ENCODE peak calls at places on chromosomes 16 and 17, in ten cellular contexts. One of them, this sample, is unnamed.

GRCh38 chr17:63275968-63276349 is 170.1 kb downstream of the CYB561 start:
- DNase-seq in H7: no peak
- DNase-seq in effector memory CD4-positive, alpha-beta T cell: no peak
- DNase-seq in fibroblast of lung: peak; percentile 48
- DNase-seq in colonic mucosa: no peak
- DNase-seq in mesendoderm: no peak
- DNase-seq in posterior cingulate gyrus: no peak
- DNase-seq in M059J: peak; percentile 16
- DNase-seq in dermis microvascular lymphatic vessel endothelial cell: no peak
- DNase-seq in T-helper 1 cell: no peak
- DNase-seq in this sample: no peak

GRCh38 chr16:54282202-54282922 is 4.2 kb downstream of the IRX3 start:
- DNase-seq in H7: peak; percentile 94
- DNase-seq in effector memory CD4-positive, alpha-beta T cell: no peak
- DNase-seq in fibroblast of lung: no peak
- DNase-seq in colonic mucosa: peak; percentile 53
- DNase-seq in mesendoderm: peak; percentile 71
- DNase-seq in posterior cingulate gyrus: peak; percentile 48
- DNase-seq in M059J: no peak
- DNase-seq in dermis microvascular lymphatic vessel endothelial cell: no peak
- DNase-seq in T-helper 1 cell: no peak
- DNase-seq in this sample: peak; percentile 65

GRCh38 chr17:79840204-79840988 is 1.2 kb upstream of the CBX4 start:
- DNase-seq in H7: peak; percentile 81
- DNase-seq in effector memory CD4-positive, alpha-beta T cell: no peak
- DNase-seq in fibroblast of lung: peak; percentile 66
- DNase-seq in colonic mucosa: peak; percentile 60
- DNase-seq in mesendoderm: peak; percentile 75
- DNase-seq in posterior cingulate gyrus: peak; percentile 41
- DNase-seq in M059J: no peak
- DNase-seq in dermis microvascular lymphatic vessel endothelial cell: no peak
- DNase-seq in T-helper 1 cell: no peak
- DNase-seq in this sample: no peak

GRCh38 chr17:66625321-66625767 is 209.6 kb upstream of the CACNG5 start:
- DNase-seq in H7: peak; percentile 21
- DNase-seq in effector memory CD4-positive, alpha-beta T cell: no peak
- DNase-seq in fibroblast of lung: peak; percentile 61
- DNase-seq in colonic mucosa: no peak
- DNase-seq in mesendoderm: peak; percentile 45
- DNase-seq in posterior cingulate gyrus: no peak
- DNase-seq in M059J: peak; percentile 45
- DNase-seq in dermis microvascular lymphatic vessel endothelial cell: peak; percentile 55
- DNase-seq in T-helper 1 cell: no peak
- DNase-seq in this sample: no peak

GRCh38 chr17:49516190-49516589 is 21.1 kb downstream of the NGFR start:
- DNase-seq in H7: peak; percentile 57
- DNase-seq in effector memory CD4-positive, alpha-beta T cell: no peak
- DNase-seq in fibroblast of lung: no peak
- DNase-seq in colonic mucosa: no peak
- DNase-seq in mesendoderm: no peak
- DNase-seq in posterior cingulate gyrus: no peak
- DNase-seq in M059J: peak; percentile 32
- DNase-seq in dermis microvascular lymphatic vessel endothelial cell: no peak
- DNase-seq in T-helper 1 cell: no peak
- DNase-seq in this sample: no peak

GRCh38 chr17:77312061-77312684 is 171.4 kb downstream of the SEC14L1 start:
- DNase-seq in H7: no peak
- DNase-seq in effector memory CD4-positive, alpha-beta T cell: no peak
- DNase-seq in fibroblast of lung: no peak
- DNase-seq in colonic mucosa: no peak
- DNase-seq in mesendoderm: no peak
- DNase-seq in posterior cingulate gyrus: no peak
- DNase-seq in M059J: no peak
- DNase-seq in dermis microvascular lymphatic vessel endothelial cell: no peak
- DNase-seq in T-helper 1 cell: no peak
- DNase-seq in this sample: no peak

GRCh38 chr16:24024971-24025370 is 189.2 kb downstream of the PRKCB start:
- DNase-seq in H7: no peak
- DNase-seq in effector memory CD4-positive, alpha-beta T cell: no peak
- DNase-seq in fibroblast of lung: no peak
- DNase-seq in colonic mucosa: no peak
- DNase-seq in mesendoderm: no peak
- DNase-seq in posterior cingulate gyrus: no peak
- DNase-seq in M059J: no peak
- DNase-seq in dermis microvascular lymphatic vessel endothelial cell: no peak
- DNase-seq in T-helper 1 cell: no peak
- DNase-seq in this sample: no peak

GRCh38 chr16:31331141-31331764 is 23.7 kb upstream of the ITGAX start:
- DNase-seq in H7: peak; percentile 88
- DNase-seq in effector memory CD4-positive, alpha-beta T cell: no peak
- DNase-seq in fibroblast of lung: no peak
- DNase-seq in colonic mucosa: no peak
- DNase-seq in mesendoderm: no peak
- DNase-seq in posterior cingulate gyrus: no peak
- DNase-seq in M059J: no peak
- DNase-seq in dermis microvascular lymphatic vessel endothelial cell: no peak
- DNase-seq in T-helper 1 cell: no peak
- DNase-seq in this sample: no peak

GRCh38 chr17:45852535-45853297 is 8.0 kb downstream of the SPPL2C start:
- DNase-seq in H7: peak; percentile 86
- DNase-seq in effector memory CD4-positive, alpha-beta T cell: peak; percentile 21
- DNase-seq in fibroblast of lung: peak; percentile 66
- DNase-seq in colonic mucosa: peak; percentile 67
- DNase-seq in mesendoderm: peak; percentile 67
- DNase-seq in posterior cingulate gyrus: peak; percentile 77
- DNase-seq in M059J: peak; percentile 52
- DNase-seq in dermis microvascular lymphatic vessel endothelial cell: peak; percentile 26
- DNase-seq in T-helper 1 cell: peak; percentile 35
- DNase-seq in this sample: peak; percentile 78